ENCODE peak calls at places on chromosomes 7 and 10, in nine cellular contexts. U, L, G, F, O, T, W, K and Z are unnamed samples.

GRCh38 chr7:142812437-142813215 is 41.9 kb downstream of the PRSS2 start:
- DNase-seq in K (no peak), T (no peak), U (no peak), F (no peak), L (no peak), W (peak), O (no peak), G (no peak), Z (no peak)

GRCh38 chr7:131327049-131327625 is 539 bp upstream of the MKLN1 start:
- DNase-seq in W (no peak), F (peak), L (peak), U (peak), G (no peak), T (peak), K (peak), O (no peak), Z (peak)

GRCh38 chr7:44408596-44408995 is 81.9 kb downstream of the NUDCD3 start:
- DNase-seq in K (no peak), W (peak), L (no peak), G (no peak), U (peak), O (no peak), F (no peak), T (peak), Z (no peak)

GRCh38 chr7:84900215-84900614 is 286.6 kb downstream of the SEMA3D start:
- DNase-seq in W (no peak), F (no peak), G (no peak), O (no peak), K (no peak), T (no peak), U (no peak), L (no peak), Z (no peak)

GRCh38 chr10:94074462-94074861 is 80.7 kb downstream of the PLCE1 start:
- DNase-seq in W (no peak), G (no peak), U (no peak), T (no peak), O (no peak), L (no peak), K (no peak), F (no peak), Z (no peak)

GRCh38 chr7:38321050-38321449 is 47.6 kb upstream of the TARP start:
- DNase-seq in O (no peak), F (no peak), T (no peak), W (no peak), U (no peak), K (no peak), G (no peak), L (no peak), Z (no peak)

GRCh38 chr10:69577268-69578232 is 4.3 kb upstream of the NEUROG3 start:
- DNase-seq in L (no peak), G (no peak), U (no peak), W (peak), T (no peak), K (no peak), O (no peak), F (no peak), Z (no peak)

GRCh38 chr10:25766687-25767221 is 167.3 kb upstream of the MYO3A start:
- DNase-seq in W (peak), L (no peak), G (no peak), U (no peak), T (no peak), F (no peak), O (no peak), K (no peak), Z (no peak)

DNA sequence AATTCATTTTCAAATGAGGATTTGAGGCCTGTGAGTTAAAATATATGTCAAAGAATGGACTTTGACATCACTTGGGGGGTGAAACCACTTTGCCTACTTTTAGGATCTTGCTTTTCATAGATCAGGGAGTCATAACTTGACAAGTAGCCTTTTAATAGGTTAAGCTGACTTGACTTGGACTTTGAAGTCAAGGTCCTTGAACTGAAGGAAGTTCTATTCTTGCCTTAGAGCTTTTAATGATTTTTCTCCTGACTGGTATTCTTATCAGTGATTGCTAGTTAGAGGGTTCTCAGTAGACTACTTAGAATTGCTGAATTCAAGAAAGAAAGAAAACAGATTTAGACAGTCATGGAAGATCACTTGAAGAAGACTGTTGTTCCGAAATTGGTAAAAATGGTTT is 17.7 kb downstream of the AGR2 start:
- DNase-seq in O (no peak), T (no peak), L (no peak), G (no peak), K (no peak), W (no peak), F (no peak), U (no peak), Z (no peak)
- H3K4me3 ChIP-seq in O (no peak), T (no peak), L (no peak), G (no peak), K (no peak), W (no peak), F (no peak), U (no peak), Z (no peak)

GRCh38 chr10:24552346-24553016 is 171.2 kb downstream of the ARHGAP21 start:
- DNase-seq in O (no peak), W (peak), T (no peak), F (peak), L (no peak), G (no peak), U (no peak), K (no peak), Z (no peak)
- TF ChIP-seq CTCF in O (no peak), W (peak), T (peak), F (peak), L (peak), G (peak), U (peak), K (no peak), Z (peak)

GRCh38 chr10:59588791-59589190 is 120.9 kb downstream of the SLC16A9 start:
- DNase-seq in K (no peak), G (no peak), O (no peak), W (no peak), F (no peak), U (no peak), T (no peak), L (no peak), Z (no peak)

GRCh38 chr10:59587083-59587755 is 122.4 kb downstream of the SLC16A9 start:
- DNase-seq in L (no peak), W (no peak), K (no peak), G (no peak), U (no peak), F (no peak), T (no peak), O (no peak), Z (no peak)

GRCh38 chr10:59587756-59588140 is 121.9 kb downstream of the SLC16A9 start:
- DNase-seq in K (no peak), O (no peak), G (no peak), F (no peak), W (no peak), T (no peak), L (no peak), U (no peak), Z (no peak)

GRCh38 chr10:59586407-59586891 is 123.2 kb downstream of the SLC16A9 start:
- DNase-seq in K (no peak), F (no peak), U (no peak), L (no peak), G (no peak), T (no peak), W (no peak), O (no peak), Z (no peak)

DNA sequence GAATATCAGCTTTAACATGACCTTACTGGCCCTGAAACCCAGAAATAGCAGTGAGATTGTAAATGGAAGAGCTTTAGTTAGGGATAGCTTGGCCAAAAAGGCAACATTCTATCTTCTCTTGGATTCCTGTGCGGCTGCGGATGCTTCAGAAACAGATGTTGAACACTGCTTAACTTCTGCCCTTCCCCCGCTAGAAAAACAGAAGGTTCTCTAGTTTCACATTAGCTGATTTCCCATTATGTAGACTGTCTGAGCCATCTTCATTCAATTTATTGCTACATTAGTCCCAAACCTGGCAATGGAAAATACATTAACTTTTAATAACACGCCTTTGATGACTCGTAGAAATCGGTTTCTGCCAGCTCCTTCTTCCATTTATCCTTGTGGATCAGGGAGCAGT is 119.9 kb downstream of the SLC16A9 start:
- DNase-seq in L (no peak), U (no peak), K (no peak), W (no peak), O (no peak), F (no peak), G (no peak), T (no peak), Z (no peak)
- H3K4me3 ChIP-seq in L (no peak), U (no peak), K (no peak), W (no peak), O (no peak), F (no peak), G (no peak), T (no peak), Z (no peak)

GRCh38 chr7:106170651-106171050 is 58.5 kb upstream of the SYPL1 start:
- DNase-seq in L (no peak), G (no peak), U (no peak), K (no peak), O (no peak), F (no peak), W (no peak), T (no peak), Z (no peak)
- TF ChIP-seq CTCF in L (no peak), G (no peak), U (no peak), K (no peak), O (no peak), F (no peak), W (no peak), T (no peak), Z (no peak)